ENCODE peak calls at places on chromosomes 4 and X, in five cellular contexts. One of them, this sample, is unnamed.

GRCh38 chr4:150126880-150127236 is 48.6 kb downstream of the DCLK2 start:
- DNase-seq in AG09309: no peak
- DNase-seq in AG04449: no peak
- DNase-seq in lower leg skin: no peak
- DNase-seq in neural progenitor cell: no peak
- DNase-seq in this sample: no peak

GRCh38 chr4:21901281-21901680 is 47.3 kb downstream of the KCNIP4 start:
- DNase-seq in neural progenitor cell: no peak
- DNase-seq in AG04449: no peak
- DNase-seq in lower leg skin: no peak
- DNase-seq in AG09309: no peak
- DNase-seq in this sample: no peak

GRCh38 chr4:185559913-185560281 is 24.6 kb upstream of the PDLIM3 start:
- DNase-seq in AG09309: peak
- DNase-seq in neural progenitor cell: no peak
- DNase-seq in AG04449: no peak
- DNase-seq in lower leg skin: peak
- DNase-seq in this sample: no peak

GRCh38 chr4:85486425-85487101 is 11.6 kb downstream of the ARHGAP24 start:
- DNase-seq in neural progenitor cell: no peak
- DNase-seq in AG04449: no peak
- DNase-seq in lower leg skin: no peak
- DNase-seq in AG09309: no peak
- DNase-seq in this sample: no peak

GRCh38 chrX:45619290-45619689 is 418.6 kb upstream of the DIPK2B start:
- DNase-seq in AG04449: peak
- DNase-seq in lower leg skin: no peak
- DNase-seq in AG09309: peak
- DNase-seq in neural progenitor cell: peak
- DNase-seq in this sample: no peak

GRCh38 chrX:2629316-2630168 is 61.6 kb upstream of the CD99 start:
- DNase-seq in AG09309: no peak
- DNase-seq in neural progenitor cell: no peak
- DNase-seq in lower leg skin: no peak
- DNase-seq in AG04449: no peak
- DNase-seq in this sample: no peak

GRCh38 chr4:164734476-164734875 is 19.5 kb upstream of the SMIM31 start:
- DNase-seq in neural progenitor cell: no peak
- DNase-seq in AG09309: no peak
- DNase-seq in AG04449: no peak
- DNase-seq in lower leg skin: no peak
- DNase-seq in this sample: no peak

GRCh38 chrX:111892375-111892774 is 16.4 kb downstream of the TRPC5OS start:
- DNase-seq in lower leg skin: no peak
- DNase-seq in AG09309: no peak
- DNase-seq in AG04449: no peak
- DNase-seq in neural progenitor cell: no peak
- DNase-seq in this sample: no peak

GRCh38 chr4:42357325-42357724 is 40.0 kb upstream of the SHISA3 start:
- DNase-seq in neural progenitor cell: no peak
- DNase-seq in lower leg skin: no peak
- DNase-seq in AG04449: no peak
- DNase-seq in AG09309: no peak
- DNase-seq in this sample: no peak

GRCh38 chr4:165439981-165440380 is 61.2 kb downstream of the CPE start:
- DNase-seq in lower leg skin: no peak
- DNase-seq in AG04449: no peak
- DNase-seq in neural progenitor cell: no peak
- DNase-seq in AG09309: no peak
- DNase-seq in this sample: no peak

GRCh38 chrX:111244238-111244750 is 26.0 kb downstream of the CAPN6 start:
- DNase-seq in AG09309: no peak
- DNase-seq in neural progenitor cell: peak
- DNase-seq in lower leg skin: no peak
- DNase-seq in AG04449: no peak
- DNase-seq in this sample: no peak

GRCh38 chr4:63302078-63302477 is 1107.2 kb downstream of the TECRL start:
- DNase-seq in AG09309: no peak
- DNase-seq in lower leg skin: no peak
- DNase-seq in neural progenitor cell: no peak
- DNase-seq in AG04449: no peak
- DNase-seq in this sample: no peak

GRCh38 chr4:7340553-7341433 is 93.9 kb downstream of the PSAPL1 start:
- DNase-seq in AG09309: no peak
- DNase-seq in AG04449: no peak
- DNase-seq in neural progenitor cell: no peak
- DNase-seq in lower leg skin: no peak
- DNase-seq in this sample: no peak

GRCh38 chrX:50100188-50100587 is 100.6 kb downstream of the AKAP4 start:
- DNase-seq in lower leg skin: no peak
- DNase-seq in AG09309: no peak
- DNase-seq in AG04449: no peak
- DNase-seq in neural progenitor cell: peak
- DNase-seq in this sample: no peak
- TF ChIP-seq CTCF in lower leg skin: no peak
- TF ChIP-seq CTCF in AG09309: peak
- TF ChIP-seq CTCF in AG04449: no peak
- TF ChIP-seq CTCF in neural progenitor cell: peak
- TF ChIP-seq CTCF in this sample: no peak

DNA sequence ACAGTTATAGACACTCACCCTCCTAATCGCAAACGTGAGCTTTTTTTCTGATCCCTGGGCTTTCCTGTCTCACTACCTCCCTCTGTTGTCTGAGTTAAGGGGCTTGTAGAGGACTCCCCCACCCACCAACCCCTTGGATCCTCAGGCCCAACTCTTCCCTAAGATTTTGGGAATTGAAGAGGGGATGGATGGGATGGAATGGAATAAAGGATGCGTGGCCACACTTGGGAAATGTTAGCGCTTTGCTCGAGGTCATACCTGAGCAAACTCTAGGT is 1.5 kb downstream of the CNKSR2 start:
- DNase-seq in AG04449: no peak
- DNase-seq in neural progenitor cell: peak
- DNase-seq in AG09309: no peak
- DNase-seq in lower leg skin: no peak
- DNase-seq in this sample: no peak
- TF ChIP-seq CTCF in AG04449: no peak
- TF ChIP-seq CTCF in neural progenitor cell: peak
- TF ChIP-seq CTCF in AG09309: no peak
- TF ChIP-seq CTCF in lower leg skin: no peak
- TF ChIP-seq CTCF in this sample: no peak

DNA sequence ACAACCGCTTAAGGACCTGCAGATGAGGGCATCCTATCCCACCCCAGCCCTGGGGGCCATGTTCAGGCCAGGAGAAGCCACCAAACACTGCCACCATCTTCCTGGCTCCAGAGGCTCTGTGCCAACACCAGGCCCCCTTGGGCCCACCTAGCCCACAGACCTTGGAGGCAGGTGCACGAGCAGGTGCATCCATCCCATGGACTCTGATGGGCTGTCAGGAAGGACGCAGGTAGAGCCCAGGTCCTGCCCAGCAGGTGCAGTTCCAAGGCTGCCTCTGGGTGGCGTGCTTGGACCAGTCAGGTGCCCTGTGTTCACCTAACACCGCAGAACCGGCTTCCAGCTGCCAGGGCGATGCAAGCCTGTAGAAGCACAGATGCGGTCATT is 22.8 kb upstream of the PDE6B start:
- DNase-seq in AG04449: no peak
- DNase-seq in lower leg skin: peak
- DNase-seq in AG09309: no peak
- DNase-seq in neural progenitor cell: peak
- DNase-seq in this sample: no peak
- TF ChIP-seq CTCF in AG04449: no peak
- TF ChIP-seq CTCF in lower leg skin: no peak
- TF ChIP-seq CTCF in AG09309: peak
- TF ChIP-seq CTCF in neural progenitor cell: peak
- TF ChIP-seq CTCF in this sample: no peak

GRCh38 chrX:23792861-23793553 is 10.0 kb downstream of the SAT1 start:
- DNase-seq in AG04449: no peak
- DNase-seq in neural progenitor cell: peak
- DNase-seq in lower leg skin: no peak
- DNase-seq in AG09309: no peak
- DNase-seq in this sample: no peak

GRCh38 chrX:23799469-23800065 is 16.6 kb downstream of the SAT1 start:
- DNase-seq in neural progenitor cell: no peak
- DNase-seq in AG09309: no peak
- DNase-seq in AG04449: no peak
- DNase-seq in lower leg skin: no peak
- DNase-seq in this sample: no peak

GRCh38 chrX:23802431-23802830 is 19.5 kb downstream of the SAT1 start:
- DNase-seq in neural progenitor cell: no peak
- DNase-seq in AG09309: no peak
- DNase-seq in lower leg skin: no peak
- DNase-seq in AG04449: no peak
- DNase-seq in this sample: no peak

DNA sequence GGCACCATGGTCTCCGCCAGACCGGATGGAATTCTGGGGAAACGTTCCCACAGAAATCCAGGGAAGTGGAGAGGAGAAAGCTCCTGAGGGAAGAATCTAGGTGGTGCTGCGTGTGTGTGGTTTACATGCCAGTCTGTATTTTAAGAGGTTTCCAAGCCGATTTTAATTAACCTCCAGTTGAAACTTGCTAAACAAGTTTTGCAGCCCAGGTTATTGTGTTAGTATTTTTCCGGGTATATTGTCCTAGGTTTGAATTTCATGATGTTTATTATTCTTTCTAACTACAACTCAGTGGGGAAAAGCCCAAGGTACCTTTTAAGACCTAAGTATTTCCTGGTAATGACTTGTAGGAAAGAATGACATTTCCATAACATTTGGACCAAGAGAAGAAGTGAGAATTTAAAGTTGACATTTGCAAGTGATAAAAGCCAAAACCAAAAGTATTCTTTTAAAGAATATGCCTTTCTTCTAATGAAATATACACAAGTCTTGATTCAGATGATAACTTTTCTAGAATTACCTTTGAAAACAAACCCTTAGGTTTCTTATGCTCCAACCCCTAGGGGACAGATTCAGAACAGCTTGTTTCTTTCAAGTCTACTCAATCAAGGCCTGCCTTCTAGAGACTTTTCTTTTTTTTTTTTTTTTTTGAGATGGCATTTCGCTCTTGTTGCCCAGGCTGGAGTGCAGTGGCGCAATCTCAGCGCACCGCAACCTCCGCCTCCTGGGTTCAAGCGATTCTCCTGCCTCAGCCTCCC is 14.6 kb downstream of the SAT1 start:
- DNase-seq in AG09309: no peak
- DNase-seq in neural progenitor cell: no peak
- DNase-seq in AG04449: no peak
- DNase-seq in lower leg skin: no peak
- DNase-seq in this sample: no peak
- TF ChIP-seq CTCF in AG09309: no peak
- TF ChIP-seq CTCF in neural progenitor cell: no peak
- TF ChIP-seq CTCF in AG04449: no peak
- TF ChIP-seq CTCF in lower leg skin: no peak
- TF ChIP-seq CTCF in this sample: no peak

This sample was measured in activated B cell treated with CpG ODN at 0.5 μM for 24 hours.